ENCODE peak calls at places on chromosome 13, in eight cellular contexts. K is CD8-positive, alpha-beta T cell; V is choroid plexus epithelial cell; G is uterus; Z is GM13976; R is WERI-Rb-1; M is cardiac fibroblast; A is fibroblast of lung. X is an unnamed sample.
A peak's percentile ranks its signal among the peaks of the same experiment; 100 is the strongest.

GRCh38 chr13:61777281-61777680 is 361.6 kb upstream of the PCDH20 start:
- DNase-seq in K (no peak), V (peak; percentile 23), G (no peak), Z (no peak), R (peak; percentile 6), M (peak; percentile 34), A (peak; percentile 13), X (no peak)

GRCh38 chr13:82569581-82569980 is 1312.7 kb downstream of the SLITRK1 start:
- DNase-seq in K (no peak), V (no peak), G (no peak), Z (no peak), R (no peak), M (no peak), A (peak; percentile 14), X (no peak)

GRCh38 chr13:80571346-80572307 is 230.7 kb upstream of the SPRY2 start:
- DNase-seq in K (no peak), V (no peak), G (no peak), Z (no peak), R (no peak), M (no peak), A (no peak), X (no peak)

GRCh38 chr13:24284876-24285275 is 24.5 kb upstream of the C1QTNF9 start:
- DNase-seq in K (no peak), V (no peak), G (no peak), Z (no peak), R (no peak), M (no peak), A (peak; percentile 4), X (no peak)

GRCh38 chr13:25762288-25762687 is 289.5 kb downstream of the SHISA2 start:
- DNase-seq in K (no peak), V (no peak), G (no peak), Z (no peak), R (no peak), M (no peak), A (no peak), X (no peak)

GRCh38 chr13:57641071-57641470 is 9.5 kb downstream of the PCDH17 start:
- DNase-seq in K (no peak), V (no peak), G (no peak), Z (no peak), R (no peak), M (no peak), A (peak; percentile 59), X (no peak)

GRCh38 chr13:38535271-38535670 is 151.6 kb upstream of the FREM2 start:
- DNase-seq in K (no peak), V (no peak), G (no peak), Z (no peak), R (no peak), M (no peak), A (no peak), X (no peak)

GRCh38 chr13:33207616-33207964 is 78.0 kb downstream of the STARD13 start:
- DNase-seq in K (no peak), V (peak; percentile 94), G (no peak), Z (no peak), R (peak; percentile 86), M (peak; percentile 90), A (peak; percentile 79), X (no peak)

GRCh38 chr13:73633817-73634449 is 500.3 kb downstream of the KLF12 start:
- DNase-seq in K (no peak), V (no peak), G (no peak), Z (no peak), R (no peak), M (peak; percentile 10), A (no peak), X (no peak)

GRCh38 chr13:85562282-85562681 is 236.9 kb downstream of the SLITRK6 start:
- DNase-seq in K (no peak), V (no peak), G (no peak), Z (no peak), R (no peak), M (no peak), A (no peak), X (no peak)

GRCh38 chr13:44293908-44294735 is 79.5 kb upstream of the SERP2 start:
- DNase-seq in K (no peak), V (peak; percentile 64), G (no peak), Z (no peak), R (no peak), M (peak; percentile 69), A (peak; percentile 61), X (no peak)

GRCh38 chr13:72804301-72804700 is 22.4 kb downstream of the PIBF1 start:
- DNase-seq in K (no peak), V (no peak), G (no peak), Z (no peak), R (no peak), M (no peak), A (no peak), X (no peak)

GRCh38 chr13:102970542-102970941 is 95.7 kb downstream of the SLC10A2 start:
- DNase-seq in K (no peak), V (no peak), G (no peak), Z (peak; percentile 57), R (no peak), M (no peak), A (no peak), X (no peak)

GRCh38 chr13:112348642-112349345 is 27.4 kb upstream of the SPACA7 start:
- DNase-seq in K (no peak), V (no peak), G (no peak), Z (no peak), R (no peak), M (no peak), A (no peak), X (no peak)

GRCh38 chr13:50713849-50714248 is 129.6 kb downstream of the DLEU7 start:
- DNase-seq in K (peak; percentile 17), V (peak; percentile 97), G (no peak), Z (peak; percentile 41), R (no peak), M (peak; percentile 49), A (peak; percentile 98), X (no peak)

GRCh38 chr13:111139874-111140561 is 24.9 kb downstream of the ARHGEF7 start:
- DNase-seq in K (no peak), V (no peak), G (no peak), Z (no peak), R (no peak), M (no peak), A (no peak), X (no peak)

GRCh38 chr13:36059366-36059765 is 71.8 kb downstream of the DCLK1 start:
- DNase-seq in K (no peak), V (no peak), G (no peak), Z (no peak), R (no peak), M (no peak), A (no peak), X (no peak)

GRCh38 chr13:74187564-74187963 is 53.4 kb upstream of the KLF12 start:
- DNase-seq in K (no peak), V (no peak), G (no peak), Z (no peak), R (no peak), M (no peak), A (peak; percentile 32), X (no peak)

GRCh38 chr13:83955011-83955410 is 72.7 kb upstream of the SLITRK1 start:
- DNase-seq in K (no peak), V (no peak), G (no peak), Z (no peak), R (no peak), M (no peak), A (no peak), X (no peak)

GRCh38 chr13:90270231-90270630 is 1077.3 kb upstream of the MIR17HG start:
- DNase-seq in K (no peak), V (no peak), G (no peak), Z (no peak), R (no peak), M (peak; percentile 59), A (peak; percentile 26), X (no peak)

GRCh38 chr13:113393226-113393571 is 29.3 kb upstream of the GRTP1 start:
- DNase-seq in K (no peak), V (no peak), G (no peak), Z (no peak), R (no peak), M (no peak), A (no peak), X (no peak)

GRCh38 chr13:33797622-33798021 is 20.3 kb upstream of the RFC3 start:
- DNase-seq in K (no peak), V (peak; percentile 13), G (no peak), Z (no peak), R (no peak), M (peak; percentile 29), A (peak; percentile 45), X (no peak)

GRCh38 chr13:97659602-97660001 is 225.6 kb downstream of the RAP2A start:
- DNase-seq in K (no peak), V (peak; percentile 59), G (no peak), Z (no peak), R (peak; percentile 73), M (peak; percentile 52), A (peak; percentile 5), X (no peak)
- TF ChIP-seq CTCF in K (no peak), V (peak; percentile 66), G (no peak), Z (peak; percentile 3), R (peak; percentile 92), M (peak; percentile 8), A (peak; percentile 59), X (no peak)

DNA sequence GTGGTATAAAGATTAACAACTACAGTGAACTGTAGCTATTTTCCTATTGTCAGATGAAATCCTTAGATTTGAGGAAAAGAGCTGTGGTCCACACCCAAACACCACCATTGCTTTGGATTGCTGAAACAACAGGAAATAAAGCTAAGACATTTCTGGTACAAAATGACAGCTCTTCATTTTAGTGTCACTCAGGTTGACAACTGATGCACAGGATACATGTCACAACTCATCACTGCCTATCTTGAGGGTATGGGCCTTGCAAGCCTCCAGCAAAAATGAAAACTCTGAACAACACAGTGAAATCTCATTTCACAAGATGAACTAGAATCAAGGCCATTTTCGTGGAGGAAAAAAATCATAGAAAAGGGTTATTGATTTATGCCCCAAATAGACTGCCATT is 339.7 kb downstream of the ITGBL1 start:
- DNase-seq in K (no peak), V (no peak), G (no peak), Z (no peak), R (no peak), M (no peak), A (no peak), X (no peak)
- TF ChIP-seq CTCF in K (no peak), V (no peak), G (no peak), Z (no peak), R (no peak), M (no peak), A (no peak), X (no peak)

DNA sequence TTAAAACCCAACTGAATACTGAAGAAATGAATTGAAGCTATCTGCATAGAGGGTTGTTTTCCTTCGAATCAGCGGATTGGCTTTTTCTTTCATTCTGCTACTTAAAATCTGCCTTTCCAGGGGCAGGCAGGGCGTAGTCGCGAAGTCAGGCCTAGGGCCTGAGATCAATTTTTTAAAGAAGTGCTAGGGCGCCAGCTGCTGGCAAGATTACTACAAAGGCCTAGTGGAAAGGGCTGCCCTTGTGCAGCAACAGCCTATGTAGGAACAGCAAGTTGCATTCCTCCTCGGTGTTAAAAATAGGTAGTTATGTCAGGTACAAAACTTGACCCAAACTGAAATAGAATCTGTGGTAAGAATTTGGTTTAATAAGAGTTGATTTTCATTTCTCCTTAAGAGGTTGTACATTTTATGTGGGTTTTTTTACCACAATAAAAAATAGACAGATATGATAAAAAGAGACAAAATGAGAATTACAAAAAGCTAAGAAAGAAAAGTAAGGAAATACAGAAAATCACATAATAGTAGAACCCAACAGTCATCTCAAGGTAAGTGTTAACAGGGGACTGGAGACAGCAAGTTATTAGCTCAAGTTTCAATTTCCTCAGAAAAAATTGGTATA is 9.5 kb upstream of the URAD start:
- DNase-seq in K (peak; percentile 16), V (peak; percentile 62), G (no peak), Z (no peak), R (peak; percentile 72), M (peak; percentile 52), A (peak; percentile 15), X (no peak)
- TF ChIP-seq CTCF in K (no peak), V (peak; percentile 75), G (no peak), Z (peak; percentile 49), R (peak; percentile 80), M (peak; percentile 35), A (peak; percentile 45), X (no peak)

GRCh38 chr13:94710881-94711560 is 1.3 kb downstream of the SOX21 start:
- DNase-seq in K (no peak), V (no peak), G (no peak), Z (peak; percentile 69), R (peak; percentile 70), M (peak; percentile 5), A (no peak), X (no peak)
- TF ChIP-seq CTCF in K (no peak), V (no peak), G (no peak), Z (no peak), R (peak; percentile 66), M (no peak), A (no peak), X (no peak)